ENCODE peak calls at places on chromosomes 4 and X, in ten cellular contexts. L is CD8-positive, alpha-beta T cell; J is GM12865; O is HCT116; Q is uterus; M is coronary artery; V is heart left ventricle; Y is WERI-Rb-1; G is bronchial epithelial cell; D is tibial artery. I is an unnamed sample.
A peak's percentile ranks its signal among the peaks of the same experiment; 100 is the strongest.

GRCh38 chrX:13620202-13620601 is 32.7 kb upstream of the TCEANC start:
- DNase-seq in D (no peak), G (no peak), J (no peak), L (no peak), V (no peak), Q (no peak), O (no peak), Y (no peak), M (no peak), I (no peak)

GRCh38 chr4:169663894-169664293 is 43.5 kb downstream of the CLCN3 start:
- DNase-seq in J (no peak), Y (no peak), L (no peak), O (no peak), M (no peak), D (no peak), G (peak; percentile 22), V (no peak), Q (no peak), I (peak; percentile 36)

GRCh38 chrX:19660604-19661003 is 145.3 kb upstream of the MAP3K15 start:
- DNase-seq in V (no peak), Q (no peak), D (no peak), J (no peak), M (no peak), Y (no peak), O (no peak), G (no peak), L (no peak), I (no peak)

GRCh38 chr4:99028187-99028586 is 32.7 kb downstream of the METAP1 start:
- DNase-seq in D (no peak), O (no peak), V (no peak), Y (no peak), J (no peak), L (no peak), Q (no peak), G (peak; percentile 58), M (no peak), I (no peak)

GRCh38 chrX:19579485-19579884 is 64.2 kb upstream of the MAP3K15 start:
- DNase-seq in Q (no peak), D (no peak), G (peak; percentile 69), O (no peak), J (no peak), L (no peak), V (no peak), M (no peak), Y (no peak), I (peak; percentile 31)

GRCh38 chrX:53288173-53288572 is 6.8 kb upstream of the IQSEC2 start:
- DNase-seq in Q (peak; percentile 34), D (peak; percentile 27), M (no peak), V (peak; percentile 80), O (no peak), G (no peak), Y (no peak), J (no peak), L (peak; percentile 10), I (peak; percentile 6)

GRCh38 chr4:84496356-84497219 is 2.5 kb downstream of the NKX6-1 start:
- DNase-seq in V (no peak), L (no peak), J (no peak), D (no peak), Q (no peak), G (no peak), Y (peak; percentile 66), O (no peak), M (no peak), I (no peak)

GRCh38 chrX:19904778-19905367 is 17.5 kb upstream of the SH3KBP1 start:
- DNase-seq in Y (peak; percentile 17), G (peak; percentile 71), D (no peak), L (no peak), Q (no peak), M (no peak), O (peak; percentile 34), J (peak; percentile 67), V (peak; percentile 25), I (no peak)

GRCh38 chr4:188971125-188971524 is 831.9 kb downstream of the TRIML1 start:
- DNase-seq in D (no peak), O (peak; percentile 13), Y (no peak), G (peak; percentile 61), J (no peak), Q (no peak), M (no peak), V (no peak), L (no peak), I (peak; percentile 34)

GRCh38 chrX:47828984-47829383 is 7.7 kb upstream of the ZNF81 start:
- DNase-seq in Y (no peak), G (no peak), Q (no peak), L (no peak), D (no peak), V (no peak), M (no peak), J (no peak), O (no peak), I (no peak)

GRCh38 chr4:33996075-33996718 is 2248.1 kb downstream of the ARAP2 start:
- DNase-seq in L (no peak), D (no peak), O (no peak), M (no peak), Y (no peak), V (no peak), J (no peak), G (peak; percentile 21), Q (no peak), I (no peak)

GRCh38 chrX:109714340-109714958 is 18.6 kb downstream of the ACSL4 start:
- DNase-seq in G (peak; percentile 86), Y (no peak), O (peak; percentile 15), M (no peak), J (no peak), Q (no peak), V (no peak), L (no peak), D (no peak), I (peak; percentile 84)

GRCh38 chrX:70481424-70481823 is 36.8 kb downstream of the DLG3 start:
- DNase-seq in Y (no peak), L (no peak), G (peak; percentile 46), M (no peak), Q (no peak), D (no peak), V (no peak), J (no peak), O (no peak), I (no peak)

GRCh38 chrX:102985182-102985581 is 48.1 kb downstream of the RAB40AL start:
- DNase-seq in Y (no peak), G (no peak), D (peak; percentile 21), M (no peak), J (no peak), O (no peak), Q (no peak), L (no peak), V (no peak), I (no peak)

GRCh38 chrX:3425031-3425430 is 78.6 kb upstream of the MXRA5 start:
- DNase-seq in D (no peak), L (no peak), Y (no peak), O (no peak), Q (no peak), M (no peak), J (no peak), V (no peak), G (no peak), I (no peak)

GRCh38 chr4:113292371-113293042 is 243.1 kb downstream of the ANK2 start:
- DNase-seq in Q (peak; percentile 34), J (no peak), Y (peak; percentile 67), G (no peak), L (no peak), D (peak; percentile 42), V (peak; percentile 74), M (no peak), O (no peak), I (no peak)
- H3K4me3 ChIP-seq in Q (no peak overlapping the region), J (no peak overlapping the region), Y (no peak overlapping the region), G (no peak overlapping the region), L (no peak overlapping the region), D (peak overlapping the region; percentile 38), V (peak overlapping the region; percentile 33), M (peak overlapping the region; percentile 67), O (no peak overlapping the region), I (no peak overlapping the region)

GRCh38 chr4:25539241-25539640 is 116.4 kb upstream of the SLC34A2 start:
- DNase-seq in D (no peak), O (no peak), M (no peak), J (no peak), Q (no peak), Y (no peak), V (no peak), L (no peak), G (no peak), I (no peak)

GRCh38 chr4:25535701-25536473 is 119.8 kb upstream of the SLC34A2 start:
- DNase-seq in O (no peak), G (no peak), V (no peak), Q (no peak), L (no peak), M (no peak), J (no peak), D (no peak), Y (no peak), I (no peak)

GRCh38 chr4:25540734-25541133 is 114.9 kb upstream of the SLC34A2 start:
- DNase-seq in M (no peak), L (no peak), V (no peak), J (no peak), G (no peak), D (no peak), Y (no peak), Q (no peak), O (no peak), I (no peak)

GRCh38 chr4:25536577-25537325 is 118.9 kb upstream of the SLC34A2 start:
- DNase-seq in Q (no peak), D (no peak), M (no peak), Y (no peak), O (no peak), J (no peak), L (no peak), G (no peak), V (no peak), I (no peak)

DNA sequence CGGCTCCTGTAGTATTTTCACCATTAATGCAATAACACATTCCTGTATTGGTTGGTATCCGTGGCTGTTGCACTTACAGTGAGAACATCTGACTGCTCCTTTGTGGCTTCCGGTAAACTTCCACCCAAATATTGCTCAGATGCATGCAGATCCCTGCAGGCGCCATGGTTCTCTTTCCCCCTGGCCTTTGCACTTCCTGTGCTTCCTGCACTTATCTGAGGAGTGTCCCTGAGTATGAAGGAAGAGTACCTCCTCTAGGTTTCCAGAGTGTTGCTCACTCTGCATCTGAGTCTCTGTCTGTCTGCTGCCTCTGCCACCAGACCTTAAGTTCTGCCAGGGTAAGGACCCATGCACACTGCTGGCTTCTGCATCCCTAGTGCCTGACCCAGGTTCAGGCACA is 117.2 kb upstream of the SLC34A2 start:
- DNase-seq in V (no peak), Q (no peak), L (no peak), J (no peak), O (no peak), D (no peak), M (no peak), Y (no peak), G (no peak), I (no peak)
- TF ChIP-seq CTCF in V (no peak), Q (no peak), L (no peak), J (no peak), O (no peak), D (no peak), M (no peak), Y (no peak), G (no peak), I (no peak)

GRCh38 chr4:118845552-118846065 is 9.7 kb upstream of the SEC24D start:
- DNase-seq in Q (no peak), D (no peak), O (no peak), J (no peak), L (no peak), G (no peak), Y (no peak), V (no peak), M (no peak), I (no peak)
- H3K4me3 ChIP-seq in Q (no peak overlapping the region), D (no peak overlapping the region), O (no peak overlapping the region), J (no peak overlapping the region), L (no peak overlapping the region), G (no peak overlapping the region), Y (no peak overlapping the region), V (no peak overlapping the region), M (no peak overlapping the region), I (no peak overlapping the region)

GRCh38 chr4:27643101-27643500 is 782.5 kb downstream of the STIM2 start:
- DNase-seq in M (no peak), D (no peak), O (no peak), G (no peak), J (no peak), L (no peak), Q (no peak), V (no peak), Y (no peak), I (no peak)
- TF ChIP-seq CTCF in M (no peak), D (no peak), O (no peak), G (no peak), J (no peak), L (no peak), Q (no peak), V (no peak), Y (no peak), I (no peak)

I was measured in brain microvascular endothelial cell.